ENCODE peak calls at places on chromosomes 3 and 15, in ten cellular contexts. T is amniotic stem cell; L is naive thymus-derived CD4-positive, alpha-beta T cell; S is effector CD4-positive, alpha-beta T cell; Y is hepatocyte; Z is posterior cingulate gyrus; D is KBM-7; R is IMR-90; W is activated naive CD8-positive, alpha-beta T cell treated with anti-CD3 and anti-CD28 coated beads, Interleukin-2, amount 50 U/mL, for 16 hours; H is astrocyte of the spinal cord. G is an unnamed sample.

GRCh38 chr3:177525987-177526712 is 328.9 kb upstream of the TBL1XR1 start:
- DNase-seq in S (no peak), D (peak), W (no peak), Z (no peak), T (no peak), H (peak), L (no peak), R (no peak), Y (no peak), G (no peak)

GRCh38 chr3:177487635-177488186 is 290.4 kb upstream of the TBL1XR1 start:
- DNase-seq in Y (no peak), L (no peak), R (peak), T (no peak), S (no peak), Z (no peak), H (no peak), D (no peak), W (no peak), G (no peak)

GRCh38 chr15:81380668-81381067 is 6.7 kb upstream of the TMC3 start:
- DNase-seq in D (no peak), Z (no peak), Y (no peak), W (no peak), R (no peak), S (no peak), T (no peak), H (no peak), L (no peak), G (no peak)

GRCh38 chr15:29712149-29712885 is 110.0 kb downstream of the TJP1 start:
- DNase-seq in T (no peak), S (no peak), H (no peak), L (no peak), Y (no peak), W (no peak), Z (no peak), D (no peak), R (no peak), G (no peak)

GRCh38 chr3:25556504-25556903 is 108.2 kb downstream of the TOP2B start:
- DNase-seq in D (no peak), S (no peak), Y (no peak), T (no peak), H (no peak), Z (no peak), L (no peak), R (no peak), W (no peak), G (no peak)

GRCh38 chr3:17850448-17850847 is 108.0 kb upstream of the TBC1D5 start:
- DNase-seq in Z (no peak), R (no peak), L (no peak), H (no peak), Y (no peak), D (peak), T (no peak), W (no peak), S (no peak), G (no peak)

GRCh38 chr3:63933459-63933858 is 21.3 kb upstream of the SCAANT1 start:
- DNase-seq in Y (no peak), S (no peak), Z (no peak), R (no peak), T (no peak), L (no peak), D (peak), W (no peak), H (no peak), G (no peak)

GRCh38 chr15:38662805-38663204 is 98.2 kb upstream of the RASGRP1 start:
- DNase-seq in H (no peak), S (no peak), D (no peak), W (no peak), R (no peak), L (no peak), Z (no peak), T (no peak), Y (no peak), G (no peak)

GRCh38 chr3:120013481-120013880 is 80.8 kb downstream of the GSK3B start:
- DNase-seq in Y (no peak), W (no peak), D (no peak), L (no peak), R (peak), H (peak), S (no peak), Z (no peak), T (no peak), G (no peak)

GRCh38 chr3:169400874-169401273 is 262.6 kb downstream of the MECOM start:
- DNase-seq in D (no peak), L (no peak), H (no peak), Z (no peak), S (no peak), W (no peak), Y (no peak), R (no peak), T (no peak), G (no peak)

GRCh38 chr15:61936528-61937195 is 123.6 kb downstream of the VPS13C start:
- DNase-seq in Y (no peak), W (no peak), T (no peak), R (no peak), D (no peak), S (no peak), L (no peak), H (no peak), Z (no peak), G (no peak)

GRCh38 chr3:135667061-135667460 is 298.5 kb upstream of the PPP2R3A start:
- DNase-seq in L (no peak), R (no peak), D (no peak), S (no peak), Z (no peak), H (no peak), W (no peak), T (no peak), Y (no peak), G (no peak)

GRCh38 chr3:126557415-126557745 is 1.4 kb downstream of the C3orf22 start:
- DNase-seq in L (no peak), W (no peak), R (no peak), D (no peak), Y (no peak), S (no peak), H (no peak), T (no peak), Z (no peak), G (no peak)

GRCh38 chr15:70054884-70055387 is 42.8 kb downstream of the TLE3 start:
- DNase-seq in D (no peak), R (no peak), Y (no peak), L (no peak), T (no peak), H (no peak), W (no peak), Z (peak), S (no peak), G (no peak)

GRCh38 chr3:14555835-14556234 is 15.7 kb upstream of the GRIP2 start:
- DNase-seq in T (no peak), H (no peak), R (no peak), Z (peak), L (no peak), W (no peak), S (no peak), Y (peak), D (no peak), G (no peak)

G was measured in H1.